ENCODE peak calls at places on chromosome 14, in four cellular contexts. W is cardiac muscle cell, B is fibroblast of the aortic adventitia, J is adrenal gland. N is an unnamed sample.

GRCh38 chr14:53796734-53797133 is 159.9 kb downstream of the BMP4 start:
- DNase-seq in J (no peak), W (no peak), B (no peak), N (no peak)

GRCh38 chr14:20986811-20987210 is 3.0 kb upstream of the METTL17 start:
- DNase-seq in W (no peak), J (peak), B (peak), N (no peak)

GRCh38 chr14:89435527-89436273 is 18.7 kb upstream of the FOXN3 start:
- DNase-seq in W (no peak), B (no peak), J (no peak), N (no peak)

GRCh38 chr14:75428230-75429104 is 645 bp downstream of the JDP2 start:
- DNase-seq in J (peak), W (peak), B (peak), N (peak)

GRCh38 chr14:75718199-75718598 is 57.2 kb downstream of the TTLL5 start:
- DNase-seq in J (no peak), W (no peak), B (no peak), N (no peak)

GRCh38 chr14:70905316-70905715 is 1.9 kb upstream of the PCNX1 start:
- DNase-seq in B (peak), W (no peak), J (peak), N (no peak)

GRCh38 chr14:22866874-22867273 is 4.7 kb upstream of the LRP10 start:
- DNase-seq in W (no peak), B (no peak), J (no peak), N (no peak)

GRCh38 chr14:22012452-22012851 is 338.8 kb upstream of the OR4E1 start:
- DNase-seq in J (no peak), B (no peak), W (no peak), N (no peak)

GRCh38 chr14:89419973-89420482 is 3.0 kb upstream of the FOXN3 start:
- DNase-seq in J (no peak), W (no peak), B (no peak), N (no peak)

GRCh38 chr14:67652189-67652588 is 22.2 kb downstream of the VTI1B start:
- DNase-seq in J (no peak), W (no peak), B (no peak), N (no peak)

GRCh38 chr14:64763801-64764511 is 59.7 kb downstream of the PLEKHG3 start:
- DNase-seq in B (peak), J (peak), W (no peak), N (no peak)

GRCh38 chr14:89625208-89625987 is 208.4 kb upstream of the FOXN3 start:
- DNase-seq in B (peak), J (peak), W (no peak), N (no peak)

GRCh38 chr14:93036652-93037341 is 78.9 kb downstream of the ITPK1 start:
- DNase-seq in J (no peak), B (peak), W (no peak), N (no peak)

GRCh38 chr14:97709552-97709951 is 912.4 kb downstream of the VRK1 start:
- DNase-seq in B (no peak), J (no peak), W (no peak), N (no peak)

GRCh38 chr14:74501691-74502090 is 8.1 kb downstream of the ISCA2 start:
- DNase-seq in J (no peak), B (no peak), W (no peak), N (no peak)

GRCh38 chr14:77508249-77508648 is 9.6 kb upstream of the ISM2 start:
- DNase-seq in J (peak), W (no peak), B (peak), N (no peak)

GRCh38 chr14:89474464-89474863 is 57.4 kb upstream of the FOXN3 start:
- DNase-seq in B (no peak), J (no peak), W (no peak), N (no peak)

GRCh38 chr14:93050761-93051160 is 65.0 kb downstream of the ITPK1 start:
- DNase-seq in W (no peak), B (no peak), J (no peak), N (no peak)

GRCh38 chr14:71123579-71124135 is 216.4 kb downstream of the PCNX1 start:
- DNase-seq in W (no peak), B (no peak), J (no peak), N (no peak)

GRCh38 chr14:65333926-65334687 is 78.4 kb upstream of the FUT8 start:
- DNase-seq in B (peak), J (no peak), W (no peak), N (no peak)

GRCh38 chr14:88468396-88468795 is 82.9 kb downstream of the SPATA7 start:
- DNase-seq in W (no peak), B (peak), J (no peak), N (no peak)

GRCh38 chr14:29521526-29522137 is 406.0 kb downstream of the PRKD1 start:
- DNase-seq in W (peak), J (no peak), B (peak), N (no peak)

GRCh38 chr14:29518335-29518734 is 409.3 kb downstream of the PRKD1 start:
- DNase-seq in B (peak), W (no peak), J (no peak), N (no peak)
- TF ChIP-seq CTCF in B (peak), W (peak), J (no peak), N (no peak)

GRCh38 chr14:79586401-79586800 is 624.9 kb downstream of the DIO2 start:
- DNase-seq in B (no peak), J (no peak), W (no peak), N (no peak)

GRCh38 chr14:79583738-79584405 is 627.4 kb downstream of the DIO2 start:
- DNase-seq in J (no peak), W (no peak), B (peak), N (no peak)

GRCh38 chr14:79585845-79586244 is 625.5 kb downstream of the DIO2 start:
- DNase-seq in W (no peak), B (peak), J (no peak), N (no peak)

GRCh38 chr14:79587194-79587593 is 624.1 kb downstream of the DIO2 start:
- DNase-seq in J (no peak), B (no peak), W (no peak), N (no peak)

GRCh38 chr14:79584679-79585078 is 626.6 kb downstream of the DIO2 start:
- DNase-seq in J (peak), B (peak), W (peak), N (no peak)
- TF ChIP-seq CTCF in J (no peak), B (peak), W (peak), N (no peak)

DNA sequence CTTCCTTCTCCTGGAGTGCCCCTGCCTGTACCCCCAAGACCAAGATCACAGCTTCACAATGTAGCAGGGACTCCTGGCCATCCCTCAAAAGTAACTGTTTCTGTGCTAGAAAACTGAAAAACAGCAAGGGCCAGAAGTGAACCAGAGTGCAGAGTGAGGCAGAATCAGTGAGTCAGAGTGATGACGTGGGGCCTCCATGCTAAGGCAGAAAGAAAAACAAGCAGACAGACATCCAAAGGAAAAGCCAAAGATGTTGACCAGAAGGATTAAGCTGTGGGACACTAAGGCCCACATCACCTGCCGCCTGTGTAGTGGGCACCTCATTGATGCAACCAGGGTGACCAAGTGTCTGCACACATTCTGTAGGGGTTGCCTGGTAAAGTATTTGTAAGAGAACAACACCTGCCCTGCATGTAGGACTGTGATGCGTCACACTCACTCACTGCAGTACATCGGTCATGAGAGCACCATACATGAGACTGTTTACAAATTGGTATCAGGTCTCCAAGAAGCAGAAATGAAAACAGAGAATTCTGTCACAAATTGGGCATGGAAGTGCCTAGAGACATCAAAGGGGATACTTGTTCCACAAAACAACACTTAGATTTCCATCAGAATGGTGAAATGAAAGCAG is 51.2 kb downstream of the ARMH4 start:
- DNase-seq in B (peak), J (no peak), W (no peak), N (no peak)
- TF ChIP-seq CTCF in B (no peak), J (no peak), W (no peak), N (no peak)

GRCh38 chr14:72178517-72178916 is 246.3 kb downstream of the RGS6 start:
- DNase-seq in J (no peak), B (no peak), W (no peak), N (no peak)
- TF ChIP-seq CTCF in J (no peak), B (no peak), W (no peak), N (no peak)

GRCh38 chr14:37551119-37551518 is 43.9 kb downstream of the FOXA1 start:
- DNase-seq in J (no peak), W (no peak), B (no peak), N (no peak)
- TF ChIP-seq CTCF in J (no peak), W (no peak), B (no peak), N (no peak)

DNA sequence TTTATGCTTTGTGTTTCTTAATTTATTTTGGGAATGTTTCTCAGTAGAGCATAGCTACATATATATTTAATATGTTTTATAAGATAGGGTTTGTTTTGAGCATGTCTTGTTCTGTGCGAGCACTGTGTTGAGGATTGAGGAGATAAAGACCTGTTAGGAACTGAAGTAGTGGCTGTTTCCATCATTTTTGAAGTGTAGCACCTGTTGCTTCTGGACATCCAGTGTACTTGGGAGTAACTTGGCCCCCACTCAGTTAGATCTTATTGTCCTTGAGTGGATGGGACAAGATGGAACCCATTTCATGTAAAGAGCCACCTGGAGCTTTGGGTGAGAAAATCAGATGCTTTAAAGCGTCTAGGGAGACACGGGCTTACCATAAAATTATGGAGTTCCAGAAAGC is 8.7 kb downstream of the PPP2R5C start:
- DNase-seq in W (no peak), J (no peak), B (no peak), N (no peak)
- TF ChIP-seq CTCF in W (no peak), J (no peak), B (no peak), N (no peak)

DNA sequence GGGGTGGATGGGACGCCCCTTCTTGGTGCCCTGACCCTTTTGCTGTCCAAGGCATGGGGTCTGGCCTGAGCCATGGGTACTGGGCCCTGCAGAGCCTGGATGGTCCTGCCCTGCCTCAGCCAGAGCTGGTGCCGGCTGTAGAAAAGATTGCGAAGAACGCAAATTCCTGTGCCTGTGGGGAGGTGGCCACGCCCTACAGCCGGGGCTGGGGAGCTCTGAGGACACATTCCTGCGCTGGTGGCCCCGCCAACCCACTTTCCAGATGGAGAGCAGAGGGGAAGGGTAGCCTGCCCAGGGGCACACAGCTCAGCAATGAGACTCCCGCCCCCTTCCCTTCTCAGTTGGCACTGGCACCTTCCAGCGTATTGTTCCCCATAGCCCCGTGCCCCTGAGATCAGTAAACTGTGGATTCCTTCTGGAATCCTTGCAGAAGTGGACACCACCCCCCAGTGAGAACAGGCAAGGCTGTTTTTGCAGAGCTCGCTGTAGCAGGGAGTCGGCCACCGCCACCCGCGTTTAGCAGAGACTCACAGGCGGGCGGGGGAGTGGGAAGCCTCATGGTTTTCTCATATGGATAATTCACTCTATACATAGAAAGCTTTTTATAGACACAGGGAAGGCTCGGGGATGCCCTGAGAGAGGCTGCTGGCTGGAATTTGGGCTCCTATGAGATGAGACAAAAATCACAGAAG is 8.6 kb downstream of the INF2 start:
- DNase-seq in W (peak), J (no peak), B (peak), N (no peak)
- TF ChIP-seq CTCF in W (no peak), J (no peak), B (no peak), N (no peak)

DNA sequence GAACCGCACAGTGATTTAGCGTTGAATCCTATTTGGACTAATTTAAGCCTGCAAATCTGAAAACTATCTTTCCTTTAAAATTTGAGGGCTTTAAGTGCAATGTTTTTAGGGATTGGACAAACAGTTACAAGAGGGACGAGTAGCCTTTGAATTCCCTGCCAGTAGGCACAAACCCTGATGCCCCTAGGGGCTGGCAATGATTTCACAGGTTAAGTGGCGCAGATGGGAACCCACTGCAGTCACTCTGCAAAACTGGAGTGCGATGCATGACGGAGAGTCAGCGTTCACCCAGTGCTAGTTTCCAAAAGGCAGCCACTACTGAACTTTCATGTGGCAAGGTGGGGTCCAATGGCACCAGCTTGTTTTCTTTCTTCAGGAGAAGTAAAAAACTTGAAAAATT is 99.4 kb upstream of the FRMD6 start:
- DNase-seq in B (no peak), J (no peak), W (no peak), N (no peak)
- TF ChIP-seq CTCF in B (peak), J (no peak), W (no peak), N (no peak)

GRCh38 chr14:99742509-99743487 is 50.4 kb upstream of the EML1 start:
- DNase-seq in B (no peak), J (no peak), W (no peak), N (no peak)

GRCh38 chr14:99744873-99745224 is 48.4 kb upstream of the EML1 start:
- DNase-seq in J (no peak), B (no peak), W (no peak), N (no peak)

GRCh38 chr14:99742074-99742473 is 51.1 kb upstream of the EML1 start:
- DNase-seq in W (no peak), J (no peak), B (no peak), N (no peak)

GRCh38 chr14:99745307-99745951 is 47.8 kb upstream of the EML1 start:
- DNase-seq in B (peak), J (no peak), W (no peak), N (no peak)

DNA sequence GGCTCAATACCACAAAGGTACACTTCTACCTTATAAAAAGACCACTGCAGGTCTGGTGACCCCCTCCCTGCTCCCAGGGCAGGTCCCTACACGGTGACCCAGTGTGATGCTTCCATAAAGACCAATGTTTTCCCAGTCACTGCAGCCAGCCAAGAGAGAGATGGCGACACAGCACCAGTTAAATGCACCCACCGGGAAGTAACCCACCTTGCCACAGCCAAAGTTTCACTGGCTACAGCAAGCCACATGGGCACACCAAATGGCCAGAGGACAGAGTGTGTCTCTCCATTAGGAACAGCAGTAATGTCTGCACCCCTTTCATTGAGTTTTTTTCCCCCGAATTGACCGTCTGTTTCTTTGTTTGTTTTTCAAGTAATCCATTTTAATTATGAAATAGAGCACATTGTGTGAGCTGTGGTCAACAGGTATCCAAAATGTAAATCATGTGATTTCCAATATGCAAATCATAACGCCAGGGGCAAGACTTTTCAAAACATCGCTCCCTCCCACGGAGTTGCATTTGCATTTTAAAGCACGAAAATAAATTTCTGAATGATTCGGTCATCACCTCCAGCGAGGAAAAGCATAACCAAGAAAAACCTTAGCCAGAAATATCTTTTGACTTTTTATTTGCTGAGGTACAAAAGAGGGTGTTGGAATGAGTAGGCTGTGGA is 48.9 kb upstream of the EML1 start:
- DNase-seq in W (no peak), J (no peak), B (peak), N (no peak)
- TF ChIP-seq CTCF in W (no peak), J (no peak), B (no peak), N (no peak)